ENCODE peak calls at places on chromosomes 4 and X, in six cellular contexts. I is fibroblast of pulmonary artery; G is skeletal muscle cell; O is activated CD4-positive, alpha-beta T cell treated with anti-CD3 and anti-CD28 coated beads, Interleukin-2, amount 10 ng/mL, durations not matched to agents 7 days and 5 days; X is heart right ventricle; S is nucleus accumbens. C is an unnamed sample.

GRCh38 chrX:16869393-16870094 is 618 bp downstream of the RBBP7 start:
- DNase-seq in S (no peak), O (peak), I (peak), X (peak), G (no peak), C (no peak)

GRCh38 chr4:4386736-4387392 is at the start of gene NSG1:
- DNase-seq in O (peak), X (no peak), I (peak), G (no peak), S (peak), C (no peak)

GRCh38 chr4:11824557-11824956 is 395.9 kb upstream of the HS3ST1 start:
- DNase-seq in X (no peak), S (no peak), O (no peak), G (no peak), I (peak), C (no peak)

GRCh38 chrX:10598540-10598939 is 21.8 kb downstream of the MID1 start:
- DNase-seq in I (peak), G (no peak), X (no peak), S (no peak), O (no peak), C (no peak)

GRCh38 chr4:14827111-14827510 is 175.2 kb upstream of the CPEB2 start:
- DNase-seq in X (no peak), S (no peak), G (peak), I (peak), O (no peak), C (no peak)

GRCh38 chrX:134907302-134907701 is 83.5 kb upstream of the SMIM10 start:
- DNase-seq in I (no peak), S (no peak), O (no peak), G (no peak), X (no peak), C (no peak)

GRCh38 chrX:50988649-50989048 is 78.1 kb downstream of the BMP15 start:
- DNase-seq in X (peak), S (peak), O (peak), G (no peak), I (peak), C (no peak)

GRCh38 chr4:171983935-171984805 is 171.0 kb downstream of the GALNTL6 start:
- DNase-seq in X (no peak), I (no peak), O (no peak), S (no peak), G (no peak), C (no peak)

GRCh38 chr4:6193399-6193798 is 7.0 kb downstream of the JAKMIP1 start:
- DNase-seq in I (no peak), O (no peak), X (no peak), S (no peak), G (no peak), C (no peak)

GRCh38 chrX:100356497-100356896 is 53.6 kb downstream of the PCDH19 start:
- DNase-seq in X (no peak), I (no peak), O (no peak), S (no peak), G (no peak), C (no peak)

GRCh38 chr4:3834921-3835521 is 68.8 kb downstream of the ADRA2C start:
- DNase-seq in S (no peak), G (no peak), O (no peak), I (no peak), X (no peak), C (no peak)

GRCh38 chr4:169383724-169384123 is 113.0 kb upstream of the SH3RF1 start:
- DNase-seq in G (peak), I (peak), O (no peak), X (no peak), S (no peak), C (no peak)

C was measured in lung.